ENCODE peak calls at places on chromosomes 5 and 9, in five cellular contexts. O is DMS153, H is skeletal muscle cell, Q is HTR-8/SVneo, P is adrenal gland. W is an unnamed sample.

GRCh38 chr9:75624984-75625383 is 265.5 kb upstream of the PCSK5 start:
- DNase-seq in O (no peak), H (no peak), Q (no peak), P (no peak), W (peak; percentile 28)

GRCh38 chr9:94212531-94212930 is 46.6 kb upstream of the ZNF169 start:
- DNase-seq in O (no peak), H (no peak), Q (no peak), P (no peak), W (no peak)

GRCh38 chr9:27094640-27095039 is 14.4 kb upstream of the TEK start:
- DNase-seq in O (no peak), H (peak; percentile 88), Q (no peak), P (no peak), W (no peak)

GRCh38 chr5:44868541-44868940 is 59.8 kb downstream of the MRPS30 start:
- DNase-seq in O (no peak), H (no peak), Q (no peak), P (no peak), W (no peak)

GRCh38 chr5:80041536-80041935 is 6.4 kb downstream of the THBS4 start:
- DNase-seq in O (no peak), H (no peak), Q (no peak), P (no peak), W (no peak)

GRCh38 chr9:114930063-114930812 is at the start of gene TNFSF8:
- DNase-seq in O (no peak), H (no peak), Q (no peak), P (peak; percentile 22), W (peak; percentile 35)

GRCh38 chr5:150376799-150377771 is 19.6 kb downstream of the TCOF1 start:
- DNase-seq in O (no peak), H (peak; percentile 13), Q (no peak), P (no peak), W (no peak)

GRCh38 chr9:110128664-110129329 is 79.2 kb downstream of the C9orf152 start:
- DNase-seq in O (no peak), H (no peak), Q (no peak), P (no peak), W (no peak)

GRCh38 chr5:45862763-45863162 is 166.6 kb upstream of the HCN1 start:
- DNase-seq in O (no peak), H (no peak), Q (no peak), P (no peak), W (no peak)

GRCh38 chr5:135323227-135323626 is 75.8 kb downstream of the MACROH2A1 start:
- DNase-seq in O (no peak), H (no peak), Q (no peak), P (no peak), W (no peak)

GRCh38 chr5:163261647-163262269 is 175.6 kb upstream of the CCNG1 start:
- DNase-seq in O (no peak), H (no peak), Q (no peak), P (no peak), W (no peak)

GRCh38 chr5:133385346-133385745 is 227.0 kb downstream of the FSTL4 start:
- DNase-seq in O (no peak), H (no peak), Q (no peak), P (no peak), W (no peak)

GRCh38 chr9:7976167-7976755 is 176.7 kb upstream of the DMAC1 start:
- DNase-seq in O (no peak), H (no peak), Q (no peak), P (no peak), W (peak; percentile 15)

GRCh38 chr5:115577329-115577728 is 24.9 kb downstream of the TICAM2 start:
- DNase-seq in O (no peak), H (no peak), Q (no peak), P (no peak), W (no peak)

GRCh38 chr5:65075623-65076250 is 307.0 kb downstream of the CWC27 start:
- DNase-seq in O (no peak), H (no peak), Q (no peak), P (no peak), W (no peak)

GRCh38 chr5:158050401-158050800 is 191.5 kb upstream of the CLINT1 start:
- DNase-seq in O (no peak), H (no peak), Q (no peak), P (no peak), W (no peak)

GRCh38 chr5:93715776-93716175 is 25.6 kb downstream of the POU5F2 start:
- DNase-seq in O (no peak), H (no peak), Q (no peak), P (no peak), W (no peak)

GRCh38 chr5:17190242-17190778 is 27.1 kb upstream of the BASP1 start:
- DNase-seq in O (no peak), H (no peak), Q (peak; percentile 64), P (peak; percentile 44), W (no peak)

GRCh38 chr9:2018764-2019548 is 3.8 kb downstream of the SMARCA2 start:
- DNase-seq in O (no peak), H (no peak), Q (no peak), P (no peak), W (no peak)

GRCh38 chr9:95004452-95005275 is 278.2 kb downstream of the AOPEP start:
- DNase-seq in O (no peak), H (no peak), Q (no peak), P (peak; percentile 75), W (peak; percentile 76)

GRCh38 chr5:38556115-38556598 is 289 bp downstream of the LIFR start:
- DNase-seq in O (no peak), H (peak; percentile 7), Q (no peak), P (peak; percentile 8), W (no peak)

GRCh38 chr5:65190328-65191053 is 291.2 kb downstream of the ADAMTS6 start:
- DNase-seq in O (no peak), H (peak; percentile 96), Q (peak; percentile 24), P (no peak), W (no peak)

GRCh38 chr5:171592741-171593140 is 173.3 kb downstream of the FGF18 start:
- DNase-seq in O (no peak), H (no peak), Q (no peak), P (no peak), W (no peak)

GRCh38 chr9:117156150-117156688 is 258.6 kb downstream of the ASTN2 start:
- DNase-seq in O (no peak), H (no peak), Q (no peak), P (no peak), W (no peak)

GRCh38 chr9:110814159-110814558 is 145.6 kb downstream of the MUSK start:
- DNase-seq in O (no peak), H (no peak), Q (peak; percentile 20), P (no peak), W (no peak)

GRCh38 chr5:127562252-127562651 is 44.8 kb downstream of the PRRC1 start:
- DNase-seq in O (no peak), H (no peak), Q (no peak), P (no peak), W (no peak)

GRCh38 chr9:111598730-111599091 is 736 bp downstream of the PTGR1 start:
- DNase-seq in O (no peak), H (peak; percentile 35), Q (no peak), P (peak; percentile 72), W (peak; percentile 55)

GRCh38 chr9:127195976-127196825 is 68.4 kb upstream of the GARNL3 start:
- DNase-seq in O (no peak), H (no peak), Q (no peak), P (no peak), W (no peak)

GRCh38 chr9:2874001-2874750 is 30.3 kb upstream of the PUM3 start:
- DNase-seq in O (no peak), H (no peak), Q (no peak), P (no peak), W (no peak)

GRCh38 chr5:82584631-82585030 is 306.5 kb upstream of the RPS23 start:
- DNase-seq in O (no peak), H (no peak), Q (no peak), P (no peak), W (no peak)

GRCh38 chr5:172773481-172774469 is 2.8 kb upstream of the DUSP1 start:
- DNase-seq in O (no peak), H (no peak), Q (no peak), P (peak; percentile 81), W (no peak)

GRCh38 chr5:171102877-171103610 is 206.0 kb upstream of the TLX3 start:
- DNase-seq in O (no peak), H (no peak), Q (no peak), P (no peak), W (no peak)

W was measured in transverse colon.